ENCODE peak calls at places on chromosomes 2 and 18, in six cellular contexts. G, V, O, X, L and N are unnamed samples. For H3K4me1, the result is how much of the 10 kb centered on the place peaks cover.

GRCh38 chr2:138476940-138477339 is 24.6 kb upstream of the SPOPL start:
- DNase-seq in V (no peak), L (no peak), O (no peak), X (no peak), G (peak), N (no peak)

GRCh38 chr2:78978340-78978739 is 47.2 kb upstream of the REG3G start:
- DNase-seq in O (no peak), X (no peak), L (no peak), V (no peak), G (peak), N (no peak)

GRCh38 chr2:45889053-45889452 is 237.6 kb downstream of the PRKCE start:
- DNase-seq in G (peak), V (no peak), X (no peak), O (peak), L (no peak), N (no peak)

GRCh38 chr2:130987519-130988425 is 105.5 kb downstream of the FAM168B start:
- DNase-seq in G (no peak), L (peak), X (no peak), O (no peak), V (no peak), N (no peak)

GRCh38 chr2:216690451-216691209 is 4.7 kb downstream of the IGFBP5 start:
- DNase-seq in O (no peak), V (no peak), L (no peak), X (peak), G (peak), N (no peak)

GRCh38 chr2:126661702-126662465 is 5.9 kb downstream of the GYPC start:
- DNase-seq in G (no peak), O (no peak), V (no peak), L (no peak), X (no peak), N (no peak)

GRCh38 chr2:96511851-96512250 is 6.7 kb upstream of the NEURL3 start:
- DNase-seq in X (no peak), L (no peak), V (no peak), G (no peak), O (no peak), N (no peak)

GRCh38 chr2:160210599-160211138 is 10.6 kb upstream of the ITGB6 start:
- DNase-seq in V (peak), X (peak), O (peak), L (no peak), G (peak), N (peak)

GRCh38 chr2:157838442-157839161 is 37.5 kb downstream of the ACVR1 start:
- DNase-seq in V (peak), G (peak), X (no peak), O (peak), L (peak), N (peak)

GRCh38 chr2:132937629-132938028 is 267.6 kb upstream of the LYPD1 start:
- DNase-seq in V (no peak), G (no peak), X (no peak), L (no peak), O (no peak), N (no peak)

GRCh38 chr2:216735086-216735485 is 39.7 kb upstream of the IGFBP5 start:
- DNase-seq in V (no peak), L (no peak), X (no peak), G (no peak), O (peak), N (no peak)

GRCh38 chr2:186195726-186196125 is 290.3 kb upstream of the ZC3H15 start:
- DNase-seq in O (no peak), G (no peak), L (no peak), V (no peak), X (no peak), N (no peak)

GRCh38 chr2:101766871-101767739 is 69.6 kb downstream of the MAP4K4 start:
- DNase-seq in X (no peak), L (no peak), G (peak), V (no peak), O (no peak), N (no peak)

GRCh38 chr2:28300489-28300888 is 92.2 kb upstream of the FOSL2 start:
- DNase-seq in L (no peak), G (no peak), V (no peak), O (no peak), X (no peak), N (no peak)

GRCh38 chr18:11323359-11323819 is 174.0 kb upstream of the PIEZO2 start:
- DNase-seq in V (no peak), X (no peak), L (no peak), O (peak), G (no peak), N (no peak)

GRCh38 chr18:58952871-58953270 is 88.2 kb downstream of the ZNF532 start:
- DNase-seq in V (no peak), L (no peak), X (no peak), G (peak), O (no peak), N (no peak)

GRCh38 chr2:65085148-65085547 is 28.9 kb downstream of the CEP68 start:
- DNase-seq in G (no peak), V (no peak), X (no peak), L (no peak), O (no peak), N (no peak)
- H3K4me1 ChIP-seq in G (under half), V (under half), X (under half), L (under half), O (under half), N (under half)

GRCh38 chr2:36490749-36491148 is 107.2 kb downstream of the FEZ2 start:
- DNase-seq in X (no peak), V (no peak), G (no peak), L (no peak), O (no peak), N (no peak)

GRCh38 chr2:36486546-36487044 is 111.4 kb downstream of the FEZ2 start:
- DNase-seq in G (peak), O (no peak), L (no peak), X (no peak), V (no peak), N (no peak)

GRCh38 chr2:36492216-36492945 is 105.6 kb downstream of the FEZ2 start:
- DNase-seq in V (no peak), G (no peak), L (no peak), X (no peak), O (no peak), N (no peak)

GRCh38 chr2:36487947-36488346 is 110.0 kb downstream of the FEZ2 start:
- DNase-seq in V (no peak), G (no peak), O (no peak), L (no peak), X (no peak), N (no peak)

DNA sequence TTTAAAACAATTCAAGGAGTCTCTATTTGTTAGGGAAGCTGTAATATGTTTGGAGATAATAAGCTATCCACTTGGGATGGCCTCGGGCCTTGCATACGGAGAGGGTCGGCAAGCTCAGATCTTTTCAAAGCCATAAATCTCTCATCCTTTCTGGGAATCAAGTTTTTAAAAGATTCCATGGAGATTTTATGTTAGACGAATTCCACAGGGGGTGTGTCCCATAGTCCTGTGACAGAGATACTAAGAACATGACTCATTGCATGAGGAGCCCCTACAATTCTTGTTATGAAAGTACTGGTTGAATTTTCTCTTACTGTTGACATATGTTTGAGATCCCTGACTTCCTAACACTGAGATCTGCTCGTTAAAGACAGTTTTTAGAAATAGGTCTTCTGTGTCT is 108.7 kb downstream of the FEZ2 start:
- DNase-seq in O (no peak), G (no peak), V (no peak), L (no peak), X (no peak), N (no peak)
- H3K4me1 ChIP-seq in O (under half), G (under half), V (under half), L (half or more), X (under half), N (under half)

GRCh38 chr2:169160926-169161481 is 91.6 kb downstream of the DHRS9 start:
- DNase-seq in O (no peak), X (no peak), L (peak), V (no peak), G (no peak), N (no peak)

GRCh38 chr2:169165791-169166190 is 96.4 kb downstream of the DHRS9 start:
- DNase-seq in O (no peak), G (no peak), V (no peak), L (peak), X (no peak), N (no peak)

GRCh38 chr2:169159686-169160085 is 90.3 kb downstream of the DHRS9 start:
- DNase-seq in L (no peak), O (no peak), X (no peak), V (no peak), G (no peak), N (no peak)

GRCh38 chr2:169164311-169164710 is 94.9 kb downstream of the DHRS9 start:
- DNase-seq in L (no peak), V (no peak), X (no peak), G (no peak), O (no peak), N (no peak)

GRCh38 chr2:169162613-169163012 is 93.2 kb downstream of the DHRS9 start:
- DNase-seq in L (peak), G (no peak), X (no peak), O (no peak), V (no peak), N (no peak)
- H3K4me1 ChIP-seq in L (under half), G (under half), X (under half), O (under half), V (under half), N (under half)

GRCh38 chr18:76408480-76409067 is 86.5 kb downstream of the ZNF516 start:
- DNase-seq in L (no peak), G (no peak), X (no peak), V (no peak), O (no peak), N (no peak)

GRCh38 chr18:76412818-76413565 is 82.0 kb downstream of the ZNF516 start:
- DNase-seq in L (no peak), V (no peak), O (no peak), X (no peak), G (no peak), N (no peak)

GRCh38 chr18:76410033-76410432 is 85.0 kb downstream of the ZNF516 start:
- DNase-seq in X (no peak), G (no peak), L (no peak), O (no peak), V (no peak), N (no peak)

GRCh38 chr18:76412010-76412817 is 82.8 kb downstream of the ZNF516 start:
- DNase-seq in G (no peak), L (no peak), V (no peak), O (no peak), X (no peak), N (no peak)

DNA sequence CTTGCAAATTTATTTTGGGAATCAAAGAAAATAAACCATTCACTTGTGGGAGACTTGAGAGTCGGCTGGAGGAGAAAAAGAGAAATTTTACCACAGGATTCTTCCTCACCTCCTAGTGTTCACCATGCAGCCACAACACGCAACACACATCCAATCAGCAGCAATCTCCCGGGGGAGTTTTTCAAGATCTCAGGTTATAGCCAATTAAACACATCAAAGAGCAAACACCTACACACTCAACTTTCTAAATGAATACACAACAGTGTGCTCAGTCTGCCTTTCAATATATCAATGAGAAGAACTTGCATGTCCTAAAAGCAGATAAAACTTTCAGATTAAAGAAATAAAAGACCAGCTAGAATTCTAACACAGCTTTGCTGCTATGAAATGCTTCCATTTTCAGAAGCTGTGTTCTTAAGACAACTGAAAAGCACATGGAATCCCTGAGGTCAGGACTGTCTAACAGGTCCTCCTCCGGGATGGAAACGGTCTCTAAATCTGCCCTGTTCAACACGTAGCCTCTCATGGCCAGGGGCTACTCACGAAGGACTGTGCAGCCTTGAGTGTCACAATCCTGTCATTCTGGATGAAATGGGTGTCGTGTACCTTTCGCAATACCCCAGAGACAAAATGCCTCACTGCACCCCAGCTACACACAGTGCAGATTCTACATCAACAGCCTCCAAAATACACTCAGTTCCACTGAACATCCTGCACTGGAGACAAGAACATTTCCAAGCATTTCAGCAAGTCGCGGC is 84.2 kb downstream of the ZNF516 start:
- DNase-seq in X (no peak), O (no peak), V (no peak), L (no peak), G (no peak), N (no peak)
- H3K4me1 ChIP-seq in X (under half), O (half or more), V (under half), L (under half), G (under half), N (under half)

GRCh38 chr18:32025744-32026143 is 7.1 kb downstream of the RNF125 start:
- DNase-seq in L (no peak), G (no peak), O (no peak), V (no peak), X (no peak), N (no peak)
- H3K4me1 ChIP-seq in L (under half), G (under half), O (under half), V (under half), X (under half), N (under half)

DNA sequence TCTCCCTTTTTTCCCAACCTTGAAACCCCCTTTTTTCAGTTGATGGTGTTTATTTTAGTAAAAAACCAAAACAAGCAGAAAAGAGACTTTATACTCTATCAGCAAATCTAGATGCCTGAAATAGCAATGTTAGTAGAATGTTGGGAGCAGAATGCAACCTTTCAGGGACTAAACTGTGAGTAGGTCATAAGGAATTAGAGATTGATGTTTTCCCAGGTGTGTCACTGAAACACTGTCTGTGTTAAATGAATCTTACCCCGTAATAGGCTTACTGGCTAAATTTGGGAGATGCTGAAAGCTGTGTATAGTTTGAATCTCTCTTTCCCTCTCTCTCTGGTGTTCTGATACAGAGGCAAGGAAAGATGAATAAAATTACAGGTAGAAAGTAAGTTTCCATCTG is 43.8 kb downstream of the AGFG1 start:
- DNase-seq in G (no peak), O (no peak), X (no peak), V (no peak), L (no peak), N (no peak)
- H3K4me1 ChIP-seq in G (half or more), O (under half), X (under half), V (under half), L (half or more), N (under half)